ENCODE peak calls at places on chromosomes 7 and 10, in six cellular contexts. B is pancreas, Y is dorsolateral prefrontal cortex, C is breast epithelium, R is sigmoid colon, L is neural progenitor cell. J is an unnamed sample.

GRCh38 chr10:87038286-87038717 is 18.2 kb downstream of the FAM25A start:
- DNase-seq in B (no peak), Y (no peak), C (no peak), R (no peak), L (no peak), J (no peak)

GRCh38 chr10:33521062-33521461 is 186.6 kb upstream of the NRP1 start:
- DNase-seq in B (peak), Y (no peak), C (no peak), R (no peak), L (no peak), J (no peak)

GRCh38 chr10:70850097-70850496 is 34.3 kb downstream of the SGPL1 start:
- DNase-seq in B (no peak), Y (no peak), C (no peak), R (no peak), L (no peak), J (no peak)

GRCh38 chr7:2478800-2479199 is 2.6 kb upstream of the GRIFIN start:
- DNase-seq in B (no peak), Y (no peak), C (no peak), R (no peak), L (no peak), J (peak)

GRCh38 chr10:67602268-67602950 is 93.6 kb downstream of the CTNNA3 start:
- DNase-seq in B (no peak), Y (no peak), C (no peak), R (no peak), L (no peak), J (no peak)

GRCh38 chr10:113666682-113667252 is 2.9 kb upstream of the NRAP start:
- DNase-seq in B (no peak), Y (no peak), C (no peak), R (no peak), L (no peak), J (no peak)

GRCh38 chr10:22251751-22252285 is 34.0 kb upstream of the EBLN1 start:
- DNase-seq in B (peak), Y (peak), C (peak), R (peak), L (peak), J (peak)

GRCh38 chr10:43209651-43210141 is 57.2 kb downstream of the RASGEF1A start:
- DNase-seq in B (no peak), Y (no peak), C (no peak), R (peak), L (no peak), J (no peak)

GRCh38 chr7:139044813-139045794 is 9.3 kb upstream of the ZC3HAV1L start:
- DNase-seq in B (no peak), Y (no peak), C (no peak), R (no peak), L (no peak), J (no peak)

GRCh38 chr10:778626-779330 is 89.3 kb upstream of the DIP2C start:
- DNase-seq in B (no peak), Y (no peak), C (no peak), R (peak), L (no peak), J (no peak)

GRCh38 chr10:43823237-43823605 is 174.5 kb upstream of the ZNF32 start:
- DNase-seq in B (no peak), Y (no peak), C (no peak), R (no peak), L (no peak), J (no peak)

GRCh38 chr10:69449841-69450240 is 1.4 kb upstream of the TSPAN15 start:
- DNase-seq in B (peak), Y (peak), C (peak), R (peak), L (peak), J (no peak)

GRCh38 chr7:131638641-131639430 is 82.4 kb upstream of the PODXL start:
- DNase-seq in B (no peak), Y (no peak), C (no peak), R (no peak), L (no peak), J (no peak)

GRCh38 chr7:140229591-140230516 is 53.1 kb upstream of the KDM7A start:
- DNase-seq in B (no peak), Y (no peak), C (no peak), R (no peak), L (peak), J (no peak)

GRCh38 chr10:11468126-11468742 is 143.2 kb downstream of the USP6NL start:
- DNase-seq in B (peak), Y (no peak), C (no peak), R (no peak), L (no peak), J (no peak)

GRCh38 chr10:88041243-88042161 is 178.1 kb downstream of the PTEN start:
- DNase-seq in B (no peak), Y (no peak), C (no peak), R (no peak), L (no peak), J (no peak)

GRCh38 chr7:79217468-79217867 is 236.0 kb downstream of the MAGI2 start:
- DNase-seq in B (no peak), Y (no peak), C (no peak), R (no peak), L (no peak), J (no peak)

GRCh38 chr7:137898839-137899681 is 52.3 kb upstream of the DGKI start:
- DNase-seq in B (peak), Y (peak), C (peak), R (peak), L (peak), J (peak)

GRCh38 chr10:132978542-132978941 is 36.2 kb upstream of the CFAP46 start:
- DNase-seq in B (no peak), Y (no peak), C (no peak), R (peak), L (no peak), J (no peak)

GRCh38 chr7:153476166-153476565 is 576.0 kb upstream of the DPP6 start:
- DNase-seq in B (no peak), Y (no peak), C (no peak), R (no peak), L (no peak), J (no peak)

GRCh38 chr10:73843254-73843653 is 31.1 kb downstream of the CAMK2G start:
- DNase-seq in B (no peak), Y (no peak), C (no peak), R (no peak), L (no peak), J (no peak)

GRCh38 chr10:3241128-3242057 is 68.8 kb upstream of the PITRM1 start:
- DNase-seq in B (no peak), Y (peak), C (no peak), R (no peak), L (no peak), J (no peak)

GRCh38 chr7:78434281-78434680 is 635.7 kb downstream of the PHTF2 start:
- DNase-seq in B (no peak), Y (no peak), C (no peak), R (no peak), L (peak), J (no peak)

GRCh38 chr10:80191589-80192270 is 13.6 kb downstream of the ANXA11 start:
- DNase-seq in B (peak), Y (no peak), C (no peak), R (no peak), L (no peak), J (no peak)

GRCh38 chr7:151113344-151114150 is 27.3 kb downstream of the AGAP3 start:
- DNase-seq in B (no peak), Y (no peak), C (peak), R (no peak), L (peak), J (no peak)

GRCh38 chr7:27889800-27890199 is 149.8 kb downstream of the TAX1BP1 start:
- DNase-seq in B (no peak), Y (no peak), C (no peak), R (no peak), L (no peak), J (no peak)

GRCh38 chr7:43385856-43386255 is 197.1 kb upstream of the STK17A start:
- DNase-seq in B (no peak), Y (no peak), C (no peak), R (no peak), L (no peak), J (no peak)

GRCh38 chr10:103546401-103546800 is 52.9 kb downstream of the NEURL1 start:
- DNase-seq in B (peak), Y (no peak), C (no peak), R (no peak), L (no peak), J (no peak)

GRCh38 chr7:121016976-121017375 is 28.5 kb downstream of the CPED1 start:
- DNase-seq in B (no peak), Y (no peak), C (no peak), R (peak), L (no peak), J (no peak)

GRCh38 chr10:112139176-112139575 is 44.4 kb downstream of the GPAM start:
- DNase-seq in B (no peak), Y (no peak), C (no peak), R (no peak), L (no peak), J (no peak)

GRCh38 chr7:32958046-32959025 is 1.1 kb downstream of the FKBP9 start:
- DNase-seq in B (peak), Y (no peak), C (no peak), R (peak), L (no peak), J (no peak)

DNA sequence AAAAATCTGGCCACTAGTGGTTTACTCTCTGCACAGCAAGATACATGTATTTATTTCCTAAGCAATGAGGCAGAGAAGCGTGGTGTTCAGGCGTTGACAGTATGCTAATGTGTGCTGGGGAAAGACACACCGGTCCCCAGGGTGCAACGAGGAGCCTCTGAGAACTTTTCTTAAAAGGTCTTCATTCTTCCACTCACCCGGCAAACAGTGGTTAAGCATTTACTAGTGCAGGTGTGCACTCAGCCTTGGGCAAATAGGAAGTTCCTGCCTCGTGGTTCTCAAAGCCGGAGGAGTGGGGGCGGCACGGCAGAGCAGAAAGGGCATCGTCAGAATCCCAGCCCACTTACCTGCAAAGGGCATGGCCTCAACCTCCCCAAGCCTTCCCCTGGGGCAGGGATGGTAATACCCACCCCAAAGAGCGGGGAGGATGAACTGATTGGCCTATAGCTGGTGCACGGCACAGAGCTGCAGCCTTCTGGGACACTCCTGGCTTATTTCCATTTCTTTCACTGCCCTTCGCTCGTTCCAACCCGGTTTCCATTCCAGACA is 184.3 kb upstream of the CTBP2 start:
- DNase-seq in B (peak), Y (no peak), C (no peak), R (no peak), L (no peak), J (no peak)
- H3K4me3 ChIP-seq in B (peak), Y (no peak), C (no peak), R (no peak), L (no peak), J (no peak)

GRCh38 chr10:78313636-78314035 is 280.0 kb downstream of the RPS24 start:
- DNase-seq in B (no peak), Y (no peak), C (no peak), R (no peak), L (no peak), J (peak)

GRCh38 chr10:78314651-78315050 is 281.0 kb downstream of the RPS24 start:
- DNase-seq in B (no peak), Y (no peak), C (no peak), R (no peak), L (no peak), J (no peak)

GRCh38 chr10:78310481-78311080 is 276.9 kb downstream of the RPS24 start:
- DNase-seq in B (no peak), Y (no peak), C (no peak), R (no peak), L (no peak), J (peak)

GRCh38 chr10:78313047-78313381 is 279.4 kb downstream of the RPS24 start:
- DNase-seq in B (no peak), Y (no peak), C (no peak), R (no peak), L (no peak), J (no peak)

DNA sequence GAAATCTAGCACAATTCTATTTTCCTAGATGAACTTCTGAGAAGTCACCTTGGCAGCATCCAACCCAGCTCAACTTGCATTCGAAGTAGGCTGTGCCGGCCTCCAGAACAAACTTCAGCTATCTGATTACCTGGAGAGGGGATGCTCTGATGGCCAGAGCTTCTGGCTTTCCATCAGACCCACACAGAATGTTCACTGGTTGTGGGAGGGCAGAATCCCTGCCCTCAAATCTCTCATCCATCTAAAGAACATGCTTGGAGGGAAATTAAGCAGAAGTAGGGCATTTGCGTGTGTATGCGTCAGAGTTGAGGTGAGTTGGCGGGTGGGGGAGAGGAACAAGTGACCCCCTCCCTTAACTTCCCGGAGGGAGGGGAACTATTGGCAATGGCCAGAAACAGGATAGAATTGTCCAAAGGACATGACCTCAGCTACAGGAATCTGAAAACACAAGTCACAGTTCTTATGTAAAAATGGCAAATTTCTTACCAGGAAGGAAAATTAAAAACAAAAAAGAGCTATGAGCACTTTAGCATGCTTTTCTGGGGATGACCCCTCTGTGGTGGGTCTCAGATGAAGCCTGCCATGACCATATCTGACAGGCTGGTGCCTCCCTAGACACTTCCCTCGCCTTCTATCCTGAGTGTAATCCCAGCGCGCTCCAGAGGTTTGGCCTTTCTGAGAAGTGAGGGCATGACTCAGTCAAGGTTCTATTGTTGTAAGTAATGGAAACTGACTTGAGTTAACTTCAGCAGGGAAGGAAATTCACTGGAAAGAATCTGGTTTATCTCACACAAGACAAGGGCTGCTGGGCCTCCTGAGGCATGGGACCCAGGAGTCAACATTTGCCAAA is 278.8 kb downstream of the RPS24 start:
- DNase-seq in B (no peak), Y (no peak), C (no peak), R (peak), L (no peak), J (peak)
- TF ChIP-seq CTCF in B (no peak), Y (no peak), C (no peak), R (no peak), L (no peak), J (no peak)

GRCh38 chr10:110175406-110175805 is 32.0 kb upstream of the MXI1 start:
- DNase-seq in B (no peak), Y (no peak), C (no peak), R (no peak), L (no peak), J (no peak)

GRCh38 chr10:110179220-110179619 is 28.2 kb upstream of the MXI1 start:
- DNase-seq in B (no peak), Y (no peak), C (no peak), R (no peak), L (no peak), J (no peak)

GRCh38 chr10:110176626-110177025 is 30.8 kb upstream of the MXI1 start:
- DNase-seq in B (no peak), Y (no peak), C (no peak), R (no peak), L (no peak), J (no peak)

GRCh38 chr10:110174201-110174600 is 33.2 kb upstream of the MXI1 start:
- DNase-seq in B (no peak), Y (no peak), C (no peak), R (no peak), L (no peak), J (no peak)

GRCh38 chr10:110176122-110176521 is 31.3 kb upstream of the MXI1 start:
- DNase-seq in B (no peak), Y (no peak), C (no peak), R (no peak), L (no peak), J (no peak)
- H3K27ac ChIP-seq in B (no peak), Y (no peak), C (no peak), R (no peak), L (no peak), J (no peak)

GRCh38 chr10:97629289-97629688 is 4.0 kb downstream of the MORN4 start:
- DNase-seq in B (no peak), Y (no peak), C (no peak), R (no peak), L (no peak), J (no peak)

GRCh38 chr10:97631098-97631497 is 2.2 kb downstream of the MORN4 start:
- DNase-seq in B (no peak), Y (no peak), C (no peak), R (no peak), L (no peak), J (no peak)

GRCh38 chr10:97635577-97635976 is 2.3 kb upstream of the MORN4 start:
- DNase-seq in B (no peak), Y (no peak), C (no peak), R (no peak), L (no peak), J (no peak)

GRCh38 chr10:97632949-97633884 is at the start of gene MORN4:
- DNase-seq in B (peak), Y (peak), C (peak), R (peak), L (peak), J (peak)

GRCh38 chr10:97633921-97634320 is 621 bp upstream of the MORN4 start:
- DNase-seq in B (peak), Y (no peak), C (no peak), R (no peak), L (peak), J (no peak)
- H3K4me3 ChIP-seq in B (peak), Y (peak), C (peak), R (peak), L (peak), J (peak)

GRCh38 chr7:116780521-116780920 is 81.9 kb upstream of the CAPZA2 start:
- DNase-seq in B (peak), Y (no peak), C (no peak), R (no peak), L (no peak), J (no peak)
- TF ChIP-seq CTCF in B (no peak), Y (no peak), C (no peak), R (no peak), L (no peak), J (no peak)

GRCh38 chr10:16999665-17000451 is 129.8 kb downstream of the CUBN start:
- DNase-seq in B (no peak), Y (no peak), C (no peak), R (no peak), L (no peak), J (no peak)
- H3K27ac ChIP-seq in B (no peak), Y (no peak), C (peak), R (peak), L (no peak), J (peak)